ENCODE peak calls at places on chromosomes 3 and 15, in five cellular contexts. N is HepG2, H is AG04449, Q is brain microvascular endothelial cell, Z is dorsolateral prefrontal cortex. F is an unnamed sample.

GRCh38 chr3:187011915-187012314 is 81.6 kb downstream of the ST6GAL1 start:
- DNase-seq in N (no peak), H (no peak), Q (no peak), Z (no peak), F (no peak)

GRCh38 chr3:170961616-170962400 is 53.4 kb upstream of the EIF5A2 start:
- DNase-seq in N (peak), H (no peak), Q (peak), Z (peak), F (no peak)

GRCh38 chr3:14806641-14807263 is 12.0 kb upstream of the FGD5 start:
- DNase-seq in N (no peak), H (no peak), Q (peak), Z (no peak), F (no peak)

GRCh38 chr3:124401841-124402240 is 328.4 kb upstream of the UMPS start:
- DNase-seq in N (no peak), H (peak), Q (peak), Z (no peak), F (peak)

GRCh38 chr3:125573216-125573615 is 22.1 kb downstream of the OSBPL11 start:
- DNase-seq in N (no peak), H (no peak), Q (no peak), Z (no peak), F (no peak)

GRCh38 chr3:76554717-76555116 is 485.2 kb upstream of the ROBO2 start:
- DNase-seq in N (no peak), H (peak), Q (peak), Z (no peak), F (peak)

GRCh38 chr3:15206662-15207576 is 873 bp downstream of the CAPN7 start:
- DNase-seq in N (peak), H (no peak), Q (peak), Z (peak), F (peak)

GRCh38 chr15:52440414-52440813 is 88.3 kb downstream of the MYO5A start:
- DNase-seq in N (peak), H (no peak), Q (peak), Z (no peak), F (no peak)

GRCh38 chr15:62326460-62327011 is 161.5 kb upstream of the C2CD4B start:
- DNase-seq in N (no peak), H (no peak), Q (no peak), Z (no peak), F (no peak)

GRCh38 chr3:173663664-173664063 is 266.1 kb downstream of the NLGN1 start:
- DNase-seq in N (no peak), H (no peak), Q (no peak), Z (no peak), F (no peak)

GRCh38 chr3:45906681-45907220 is 20.4 kb downstream of the CCR9 start:
- DNase-seq in N (peak), H (peak), Q (peak), Z (no peak), F (no peak)

GRCh38 chr3:52298147-52299098 is 10.8 kb downstream of the GLYCTK start:
- DNase-seq in N (no peak), H (no peak), Q (no peak), Z (no peak), F (no peak)

GRCh38 chr3:15629860-15630597 is 28.5 kb downstream of the BTD start:
- DNase-seq in N (peak), H (no peak), Q (peak), Z (peak), F (no peak)

GRCh38 chr3:99315896-99316295 is 322.5 kb upstream of the COL8A1 start:
- DNase-seq in N (no peak), H (no peak), Q (peak), Z (no peak), F (no peak)

GRCh38 chr3:41464858-41465257 is 265.6 kb downstream of the CTNNB1 start:
- DNase-seq in N (no peak), H (no peak), Q (peak), Z (no peak), F (no peak)

GRCh38 chr15:91263632-91264477 is 163.8 kb downstream of the SV2B start:
- DNase-seq in N (no peak), H (no peak), Q (no peak), Z (peak), F (no peak)

DNA sequence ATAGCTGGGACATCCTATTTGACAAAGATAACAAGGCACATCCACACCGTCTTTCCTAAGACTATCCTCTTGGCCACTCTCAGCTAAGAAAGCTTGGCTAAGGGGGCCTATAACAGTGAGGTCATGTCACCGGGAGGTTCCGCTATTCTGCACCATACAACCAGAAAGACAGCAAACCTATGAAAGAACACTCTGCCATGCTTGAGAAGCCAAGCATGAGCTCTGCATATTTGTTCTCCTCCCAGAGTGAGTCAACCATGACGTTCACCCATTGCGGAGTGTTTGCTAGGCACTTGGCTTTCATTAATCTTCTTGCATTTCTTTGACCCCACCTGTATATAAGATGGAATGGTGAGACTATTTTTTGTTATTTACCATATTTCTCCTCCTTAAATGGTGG is 141.2 kb downstream of the GMNC start:
- DNase-seq in N (no peak), H (no peak), Q (no peak), Z (no peak), F (no peak)
- TF ChIP-seq CTCF in N (no peak), H (no peak), Q (no peak), Z (no peak), F (no peak)

GRCh38 chr15:89088605-89089315 is 504 bp downstream of the ABHD2 start:
- DNase-seq in N (no peak), H (no peak), Q (no peak), Z (no peak), F (no peak)

GRCh38 chr15:89089316-89090230 is 1.3 kb downstream of the ABHD2 start:
- DNase-seq in N (no peak), H (no peak), Q (no peak), Z (no peak), F (no peak)

GRCh38 chr15:89093509-89093908 is 5.3 kb downstream of the ABHD2 start:
- DNase-seq in N (no peak), H (no peak), Q (no peak), Z (no peak), F (no peak)

GRCh38 chr15:89091667-89092220 is 3.5 kb downstream of the ABHD2 start:
- DNase-seq in N (no peak), H (no peak), Q (no peak), Z (no peak), F (no peak)

GRCh38 chr15:89090791-89091666 is 2.8 kb downstream of the ABHD2 start:
- DNase-seq in N (no peak), H (no peak), Q (peak), Z (peak), F (peak)
- H3K4me3 ChIP-seq in N (no peak), H (peak), Q (peak), Z (peak), F (peak)

GRCh38 chr3:13770390-13771169 is 109.3 kb downstream of the WNT7A start:
- DNase-seq in N (no peak), H (no peak), Q (no peak), Z (no peak), F (no peak)
- TF ChIP-seq CTCF in N (no peak), H (no peak), Q (no peak), Z (no peak), F (no peak)

GRCh38 chr3:179482857-179483256 is 31.6 kb upstream of the GNB4 start:
- DNase-seq in N (no peak), H (no peak), Q (no peak), Z (no peak), F (no peak)

GRCh38 chr3:179488213-179488612 is 36.9 kb upstream of the GNB4 start:
- DNase-seq in N (no peak), H (no peak), Q (no peak), Z (no peak), F (no peak)

DNA sequence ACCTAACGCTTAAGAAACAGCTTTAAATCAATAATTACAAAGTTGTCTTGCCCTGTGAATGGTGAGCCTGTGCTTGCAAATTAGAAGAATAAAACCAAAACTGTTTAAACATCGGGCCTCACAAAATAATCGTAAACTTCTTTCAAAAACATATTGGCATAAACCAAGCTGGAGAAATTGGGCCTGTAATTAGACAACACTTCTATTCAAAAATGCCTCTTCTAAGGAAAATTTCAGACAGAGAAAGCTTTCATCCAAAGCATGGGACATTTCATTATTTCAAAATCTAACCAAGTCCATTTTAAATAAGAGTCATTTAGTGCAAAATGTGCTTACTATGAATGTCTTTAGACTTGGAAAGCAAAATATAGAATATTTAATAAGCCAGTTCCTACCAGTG is 35.5 kb upstream of the GNB4 start:
- DNase-seq in N (no peak), H (no peak), Q (no peak), Z (no peak), F (no peak)
- H3K4me3 ChIP-seq in N (no peak), H (no peak), Q (no peak), Z (no peak), F (no peak)